ENCODE peak calls at places on chromosomes 11 and 22, in nine cellular contexts. P is prostate gland; Z is fibroblast of pulmonary artery; C is nephron progenitor cell; M is body of pancreas; X is BE2C; K is tibial artery; E is thoracic aorta; N is CD4-positive, alpha-beta T cell. V is an unnamed sample.

GRCh38 chr11:123770712-123771111 is 16.4 kb upstream of the OR6X1 start:
- DNase-seq in C (no peak), N (no peak), E (no peak), M (no peak), P (no peak), X (no peak), K (no peak), Z (no peak), V (no peak)

GRCh38 chr11:49533204-49533603 is 324.8 kb upstream of the FOLH1 start:
- DNase-seq in Z (no peak), K (no peak), C (no peak), M (no peak), E (no peak), P (no peak), N (no peak), X (no peak), V (no peak)

GRCh38 chr11:1458340-1459218 is 28.0 kb downstream of the MOB2 start:
- DNase-seq in K (peak), E (peak), N (no peak), M (peak), X (peak), Z (peak), C (peak), P (peak), V (peak)

GRCh38 chr11:17633987-17634775 is 85.2 kb upstream of the MYOD1 start:
- DNase-seq in C (no peak), K (no peak), X (no peak), M (no peak), N (no peak), E (no peak), Z (no peak), P (no peak), V (no peak)

GRCh38 chr11:112127056-112127455 is 36.8 kb downstream of the IL18 start:
- DNase-seq in E (no peak), K (no peak), N (no peak), X (no peak), M (no peak), C (no peak), P (no peak), Z (no peak), V (no peak)

GRCh38 chr11:63609536-63609935 is 4.7 kb downstream of the PLAAT3 start:
- DNase-seq in Z (no peak), E (no peak), M (peak), X (no peak), P (no peak), N (no peak), C (no peak), K (peak), V (peak)

GRCh38 chr11:61893981-61894380 is 2.6 kb upstream of the FADS3 start:
- DNase-seq in Z (peak), E (no peak), X (no peak), N (no peak), C (no peak), M (no peak), K (no peak), P (no peak), V (no peak)

GRCh38 chr22:25161017-25161915 is 38.4 kb upstream of the CRYBB3 start:
- DNase-seq in M (no peak), C (no peak), K (no peak), N (no peak), Z (no peak), X (no peak), P (no peak), E (no peak), V (no peak)

GRCh38 chr11:37657645-37658044 is 1059.6 kb upstream of the RAG2 start:
- DNase-seq in E (no peak), P (no peak), N (no peak), K (no peak), M (no peak), X (no peak), Z (peak), C (no peak), V (no peak)

GRCh38 chr11:18172686-18173085 is at the start of gene MRGPRX4:
- DNase-seq in Z (no peak), E (no peak), X (no peak), M (no peak), K (no peak), N (no peak), P (no peak), C (no peak), V (no peak)

GRCh38 chr22:46578824-46579561 is 41.2 kb upstream of the GRAMD4 start:
- DNase-seq in N (no peak), E (peak), X (peak), Z (peak), M (peak), K (peak), C (no peak), P (no peak), V (peak)

GRCh38 chr11:69985654-69986420 is 92.3 kb upstream of the ANO1 start:
- DNase-seq in N (no peak), P (no peak), K (no peak), M (no peak), C (peak), Z (no peak), X (no peak), E (no peak), V (no peak)

GRCh38 chr11:45919806-45920530 is 2.3 kb upstream of the PEX16 start:
- DNase-seq in X (no peak), N (no peak), E (no peak), P (peak), C (no peak), K (no peak), Z (no peak), M (peak), V (no peak)

GRCh38 chr11:104291646-104292045 is 127.7 kb upstream of the PDGFD start:
- DNase-seq in C (no peak), X (no peak), P (no peak), M (no peak), N (no peak), Z (peak), K (no peak), E (no peak), V (no peak)

GRCh38 chr11:64762277-64762915 is 2.6 kb upstream of the PYGM start:
- DNase-seq in P (no peak), C (no peak), M (no peak), X (no peak), K (no peak), E (no peak), N (no peak), Z (no peak), V (no peak)

GRCh38 chr22:46293591-46294260 is 2.9 kb upstream of the GTSE1 start:
- DNase-seq in E (no peak), Z (no peak), X (no peak), N (no peak), M (peak), P (no peak), C (no peak), K (peak), V (peak)

GRCh38 chr22:23838686-23839468 is at the start of gene DERL3:
- DNase-seq in K (peak), X (no peak), Z (peak), M (peak), E (peak), N (peak), P (peak), C (peak), V (peak)

GRCh38 chr22:19610518-19611253 is 86.5 kb upstream of the CLDN5 start:
- DNase-seq in X (no peak), K (no peak), Z (no peak), C (no peak), E (no peak), M (no peak), P (no peak), N (no peak), V (no peak)

GRCh38 chr11:111585371-111585770 is 16.9 kb upstream of the SIK2 start:
- DNase-seq in K (no peak), P (no peak), X (no peak), Z (peak), E (no peak), C (no peak), M (no peak), N (no peak), V (no peak)

GRCh38 chr11:14443642-14444041 is 56.0 kb downstream of the COPB1 start:
- DNase-seq in K (no peak), P (no peak), N (no peak), C (no peak), Z (peak), E (no peak), X (peak), M (peak), V (peak)

GRCh38 chr11:124762077-124762623 is at the start of gene ESAM:
- DNase-seq in C (peak), N (peak), Z (no peak), K (peak), M (peak), E (no peak), X (no peak), P (no peak), V (peak)

GRCh38 chr11:70747889-70748288 is 349.6 kb downstream of the CTTN start:
- DNase-seq in K (no peak), C (no peak), X (no peak), Z (no peak), N (no peak), P (no peak), E (no peak), M (no peak), V (no peak)

GRCh38 chr11:112320668-112321067 is 60.0 kb upstream of the PLET1 start:
- DNase-seq in N (no peak), C (no peak), M (peak), E (peak), X (peak), Z (peak), K (peak), P (peak), V (peak)

GRCh38 chr11:81255905-81256304 is 1477.8 kb downstream of the FAM181B start:
- DNase-seq in N (no peak), M (no peak), Z (no peak), P (no peak), E (no peak), C (no peak), X (no peak), K (no peak), V (no peak)

GRCh38 chr11:13215157-13215556 is 62.4 kb upstream of the BMAL1 start:
- DNase-seq in X (no peak), N (no peak), C (no peak), M (no peak), K (no peak), Z (peak), P (no peak), E (no peak), V (no peak)

GRCh38 chr22:23762866-23763578 is at the start of gene C22orf15:
- DNase-seq in E (no peak), X (no peak), C (peak), P (no peak), M (no peak), Z (peak), N (no peak), K (no peak), V (no peak)

GRCh38 chr11:108551653-108552462 is 41.7 kb downstream of the EXPH5 start:
- DNase-seq in Z (peak), X (no peak), N (no peak), K (no peak), E (no peak), M (no peak), C (peak), P (no peak), V (no peak)

GRCh38 chr11:120168108-120168959 is 30.4 kb upstream of the TRIM29 start:
- DNase-seq in E (no peak), K (peak), P (no peak), C (no peak), N (no peak), Z (no peak), M (no peak), X (no peak), V (no peak)

GRCh38 chr22:20094158-20094807 is 14.2 kb downstream of the DGCR8 start:
- DNase-seq in C (no peak), X (no peak), E (no peak), Z (no peak), M (no peak), N (no peak), K (peak), P (no peak), V (no peak)

GRCh38 chr11:79088967-79089366 is 351.9 kb downstream of the TENM4 start:
- DNase-seq in N (no peak), K (no peak), Z (no peak), C (no peak), P (no peak), M (no peak), E (no peak), X (no peak), V (no peak)

GRCh38 chr11:64876835-64877341 is 1.5 kb downstream of the EHD1 start:
- DNase-seq in M (peak), C (peak), X (no peak), E (no peak), N (no peak), Z (peak), P (peak), K (peak), V (peak)

GRCh38 chr11:106179048-106179447 is 101.6 kb downstream of the AASDHPPT start:
- DNase-seq in M (peak), P (no peak), E (no peak), Z (no peak), K (no peak), X (no peak), N (no peak), C (no peak), V (no peak)

GRCh38 chr22:17501679-17502285 is 61.5 kb upstream of the SLC25A18 start:
- DNase-seq in P (peak), Z (peak), C (no peak), M (peak), X (peak), N (no peak), K (no peak), E (no peak), V (peak)

GRCh38 chr11:100208207-100208606 is 478.9 kb upstream of the ARHGAP42 start:
- DNase-seq in Z (no peak), N (no peak), E (no peak), K (no peak), C (no peak), X (no peak), M (no peak), P (no peak), V (no peak)

GRCh38 chr11:10298342-10298741 is 4.3 kb upstream of the SBF2 start:
- DNase-seq in X (no peak), E (no peak), K (no peak), P (no peak), C (no peak), N (no peak), Z (peak), M (no peak), V (no peak)

GRCh38 chr11:3824714-3825472 is 15.9 kb downstream of the RHOG start:
- DNase-seq in C (peak), X (peak), Z (peak), K (peak), P (no peak), M (peak), E (no peak), N (peak), V (peak)

GRCh38 chr11:119832536-119832935 is 103.5 kb upstream of the NECTIN1 start:
- DNase-seq in X (peak), N (no peak), E (no peak), C (peak), M (peak), Z (no peak), P (peak), K (no peak), V (peak)

GRCh38 chr22:27835446-27835845 is 33.9 kb upstream of the MN1 start:
- DNase-seq in K (no peak), M (no peak), X (no peak), P (no peak), Z (no peak), E (no peak), N (no peak), C (no peak), V (no peak)

GRCh38 chr11:60485987-60486386 is 6.6 kb upstream of the MS4A12 start:
- DNase-seq in C (peak), K (no peak), X (no peak), N (no peak), P (peak), M (peak), Z (no peak), E (no peak), V (peak)
- TF ChIP-seq CTCF in C (peak), K (no peak), X (no peak), N (no peak), P (peak), M (peak), Z (no peak), E (no peak), V (peak)

GRCh38 chr22:50242406-50242949 is 2.3 kb downstream of the TUBGCP6 start:
- DNase-seq in X (no peak), Z (no peak), M (no peak), E (no peak), P (no peak), K (no peak), N (no peak), C (no peak), V (no peak)

GRCh38 chr22:50232481-50233151 is 12.2 kb downstream of the TUBGCP6 start:
- DNase-seq in M (no peak), C (no peak), Z (no peak), K (no peak), P (no peak), X (no peak), N (no peak), E (no peak), V (no peak)

GRCh38 chr22:50238755-50239154 is 6.1 kb downstream of the TUBGCP6 start:
- DNase-seq in C (no peak), P (no peak), X (no peak), E (no peak), Z (no peak), M (no peak), K (no peak), N (no peak), V (no peak)

GRCh38 chr22:50233223-50233622 is 11.6 kb downstream of the TUBGCP6 start:
- DNase-seq in M (no peak), K (no peak), P (no peak), Z (no peak), X (no peak), E (no peak), C (no peak), N (no peak), V (no peak)

GRCh38 chr22:50236731-50237409 is 8.0 kb downstream of the TUBGCP6 start:
- DNase-seq in K (no peak), Z (peak), M (no peak), N (no peak), C (peak), P (no peak), E (no peak), X (peak), V (no peak)
- TF ChIP-seq CTCF in K (no peak), Z (peak), M (peak), N (no peak), C (peak), P (no peak), E (no peak), X (peak), V (peak)

GRCh38 chr11:118223992-118224391 is 819 bp downstream of the JAML start:
- DNase-seq in Z (no peak), P (no peak), C (no peak), M (no peak), E (no peak), K (no peak), X (no peak), N (no peak), V (no peak)

GRCh38 chr11:118227865-118228785 is 3.3 kb upstream of the JAML start:
- DNase-seq in P (no peak), K (no peak), E (no peak), Z (no peak), C (no peak), M (no peak), N (no peak), X (no peak), V (no peak)

GRCh38 chr11:118224512-118225180 is at the start of gene JAML:
- DNase-seq in M (peak), C (no peak), P (no peak), X (no peak), K (no peak), Z (no peak), N (peak), E (no peak), V (peak)

GRCh38 chr11:118226781-118227180 is 2.0 kb upstream of the JAML start:
- DNase-seq in P (no peak), C (no peak), K (no peak), Z (no peak), M (no peak), X (no peak), N (no peak), E (no peak), V (no peak)

GRCh38 chr11:118226294-118226693 is 1.5 kb upstream of the JAML start:
- DNase-seq in M (peak), E (no peak), P (no peak), K (no peak), X (no peak), N (no peak), C (no peak), Z (no peak), V (no peak)
- TF ChIP-seq CTCF in M (no peak), E (no peak), P (no peak), K (no peak), X (no peak), N (no peak), C (no peak), Z (no peak), V (no peak)

DNA sequence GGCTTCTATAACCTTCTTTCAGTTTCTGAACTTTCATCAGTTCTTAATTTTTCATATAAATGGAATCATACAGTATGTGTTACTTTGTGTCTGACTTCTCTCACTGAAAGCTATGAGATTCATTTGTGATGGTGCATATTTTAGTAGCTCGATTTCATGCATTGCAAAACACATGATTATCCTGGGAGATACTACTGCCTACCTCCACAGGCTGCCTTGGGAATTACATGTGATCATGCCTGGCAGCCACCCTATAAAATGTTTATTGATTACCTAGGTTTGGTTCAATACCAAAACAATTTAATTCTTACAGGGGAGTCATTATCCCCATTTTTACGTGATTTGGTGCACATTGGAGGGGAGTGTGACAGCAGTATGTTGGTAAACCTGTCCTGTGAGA is 34.1 kb upstream of the PAK1 start:
- DNase-seq in Z (no peak), K (no peak), C (no peak), N (no peak), P (no peak), M (no peak), X (no peak), E (no peak), V (no peak)
- TF ChIP-seq CTCF in Z (no peak), K (no peak), C (no peak), N (no peak), P (no peak), M (peak), X (no peak), E (no peak), V (no peak)

GRCh38 chr11:92397356-92397755 is 172.7 kb downstream of the FAT3 start:
- DNase-seq in Z (no peak), E (no peak), M (no peak), K (no peak), C (no peak), N (no peak), P (no peak), X (no peak), V (no peak)
- TF ChIP-seq CTCF in Z (no peak), E (no peak), M (no peak), K (no peak), C (no peak), N (no peak), P (no peak), X (peak), V (no peak)

GRCh38 chr11:131186629-131187075 is 183.8 kb upstream of the NTM start:
- DNase-seq in C (peak), N (no peak), E (no peak), K (no peak), P (no peak), Z (no peak), M (no peak), X (no peak), V (no peak)
- TF ChIP-seq CTCF in C (no peak), N (no peak), E (no peak), K (no peak), P (no peak), Z (no peak), M (no peak), X (no peak), V (no peak)

V was measured in transverse colon.